ENCODE peak calls at places on chromosomes 7 and 10, in seven cellular contexts. E, R, B, C, V, Q and P are unnamed samples.

GRCh38 chr10:44012921-44013320 is 364.2 kb upstream of the ZNF32 start:
- DNase-seq in R (no peak), C (no peak), B (no peak), Q (no peak), V (no peak), E (no peak), P (no peak)

GRCh38 chr10:37775612-37776011 is 81.8 kb downstream of the ZNF248 start:
- DNase-seq in E (no peak), Q (no peak), C (no peak), B (no peak), V (no peak), R (no peak), P (no peak)

GRCh38 chr7:100396421-100396982 is 23.2 kb downstream of the PILRA start:
- DNase-seq in Q (no peak), B (no peak), E (no peak), C (no peak), R (no peak), V (peak), P (no peak)

GRCh38 chr7:149196705-149197171 is 1.4 kb downstream of the ZNF282 start:
- DNase-seq in B (peak), V (no peak), C (no peak), Q (no peak), E (no peak), R (no peak), P (no peak)

GRCh38 chr7:35565927-35566326 is 129.0 kb downstream of the HERPUD2 start:
- DNase-seq in C (no peak), R (no peak), E (no peak), B (no peak), Q (no peak), V (no peak), P (no peak)

GRCh38 chr7:131652934-131653333 is 96.5 kb upstream of the PODXL start:
- DNase-seq in C (no peak), B (no peak), E (no peak), V (no peak), Q (no peak), R (no peak), P (no peak)

GRCh38 chr7:155310425-155311114 is 12.9 kb downstream of the INSIG1 start:
- DNase-seq in R (no peak), C (no peak), E (no peak), B (no peak), V (no peak), Q (no peak), P (no peak)

GRCh38 chr10:118108194-118109026 is 61.7 kb upstream of the RAB11FIP2 start:
- DNase-seq in V (no peak), B (no peak), E (no peak), R (no peak), C (peak), Q (no peak), P (no peak)

GRCh38 chr7:80095545-80095944 is 39.1 kb upstream of the GNAI1 start:
- DNase-seq in C (no peak), B (no peak), Q (peak), R (no peak), E (no peak), V (peak), P (peak)

GRCh38 chr10:122374859-122375721 is 582 bp downstream of the PLEKHA1 start:
- DNase-seq in R (peak), V (peak), Q (peak), E (peak), B (peak), C (peak), P (peak)

GRCh38 chr7:117623606-117624005 is 143.8 kb downstream of the CFTR start:
- DNase-seq in E (no peak), V (no peak), R (no peak), Q (no peak), C (no peak), B (no peak), P (no peak)

GRCh38 chr10:60818134-60818770 is 40.0 kb downstream of the CDK1 start:
- DNase-seq in E (no peak), Q (no peak), C (no peak), B (no peak), R (no peak), V (no peak), P (peak)

GRCh38 chr7:56449762-56450161 is 333.5 kb upstream of the NUPR2 start:
- DNase-seq in C (no peak), Q (no peak), B (no peak), E (no peak), R (no peak), V (no peak), P (no peak)

GRCh38 chr7:127146746-127147536 is 105.8 kb downstream of the GRM8 start:
- DNase-seq in C (no peak), Q (no peak), E (no peak), B (no peak), R (no peak), V (no peak), P (no peak)

GRCh38 chr7:112596260-112596659 is 115.5 kb downstream of the LSMEM1 start:
- DNase-seq in B (no peak), V (no peak), C (no peak), E (no peak), R (no peak), Q (no peak), P (no peak)

GRCh38 chr10:76085773-76086570 is 654.5 kb downstream of the LRMDA start:
- DNase-seq in B (no peak), R (no peak), Q (no peak), E (no peak), C (no peak), V (no peak), P (no peak)

GRCh38 chr10:124058346-124059003 is 34.9 kb downstream of the CHST15 start:
- DNase-seq in B (no peak), R (no peak), C (no peak), Q (no peak), E (no peak), V (no peak), P (no peak)

GRCh38 chr10:37948210-37948609 is 28.2 kb downstream of the ZNF25 start:
- DNase-seq in Q (no peak), E (no peak), B (no peak), R (no peak), V (no peak), C (no peak), P (no peak)

GRCh38 chr7:151251926-151252835 is 3.7 kb upstream of the SMARCD3 start:
- DNase-seq in C (peak), B (peak), Q (no peak), R (no peak), E (peak), V (no peak), P (peak)

GRCh38 chr10:29276251-29276850 is 12.5 kb upstream of the LYZL1 start:
- DNase-seq in V (no peak), C (no peak), E (no peak), Q (no peak), R (no peak), B (peak), P (no peak)

GRCh38 chr7:157877298-157877840 is 540.6 kb downstream of the DNAJB6 start:
- DNase-seq in Q (no peak), R (no peak), V (no peak), B (no peak), E (no peak), C (no peak), P (no peak)

GRCh38 chr10:119335671-119336353 is 128.4 kb downstream of the GRK5 start:
- DNase-seq in R (no peak), E (no peak), Q (no peak), V (no peak), B (no peak), C (no peak), P (no peak)

GRCh38 chr10:58439632-58440364 is 54.6 kb downstream of the TFAM start:
- DNase-seq in E (no peak), Q (no peak), B (peak), R (no peak), V (no peak), C (no peak), P (no peak)

GRCh38 chr10:101272229-101272868 is 43.1 kb upstream of the LBX1 start:
- DNase-seq in R (peak), C (peak), E (no peak), V (peak), Q (peak), B (peak), P (peak)

GRCh38 chr7:95342642-95343252 is 18.4 kb upstream of the PON1 start:
- DNase-seq in R (no peak), Q (no peak), V (no peak), C (no peak), E (no peak), B (no peak), P (no peak)

GRCh38 chr7:42262907-42263466 is 26.0 kb upstream of the GLI3 start:
- DNase-seq in R (no peak), B (no peak), C (peak), E (no peak), Q (no peak), V (no peak), P (no peak)

GRCh38 chr7:101575731-101576130 is 53.4 kb downstream of the MYL10 start:
- DNase-seq in Q (no peak), B (no peak), R (no peak), E (no peak), C (no peak), V (no peak), P (no peak)

GRCh38 chr10:27158421-27158820 is 3.3 kb downstream of the MASTL start:
- DNase-seq in R (no peak), B (peak), E (no peak), V (no peak), C (no peak), Q (no peak), P (no peak)

GRCh38 chr10:97852277-97852676 is 2.6 kb downstream of the GOLGA7B start:
- DNase-seq in E (no peak), V (no peak), C (no peak), R (no peak), B (no peak), Q (no peak), P (no peak)

GRCh38 chr7:84950836-84951235 is 236.0 kb downstream of the SEMA3D start:
- DNase-seq in C (no peak), R (no peak), E (no peak), B (peak), V (no peak), Q (no peak), P (no peak)